ENCODE peak calls at places on chromosomes 13 and 19, in nine cellular contexts. One of them, this sample, is unnamed.

GRCh38 chr13:112172641-112173171 is 105.8 kb downstream of the SOX1 start:
- DNase-seq in NCI-H446: no peak
- DNase-seq in NT2/D1: no peak
- DNase-seq in activated T-cell treated with anti-CD3 and anti-CD28 coated beads, Interleukin-2, amount 50 U/mL, for 1 hour: no peak
- DNase-seq in astrocyte of the hippocampus: peak; percentile 66
- DNase-seq in tibial nerve: no peak
- DNase-seq in right cardiac atrium: no peak
- DNase-seq in stimulated activated CD8-positive, alpha-beta memory T cell treated with anti-CD3 and anti-CD28 coated beads, Interleukin-4, amount 100 ng/mL, for 1 hour: no peak
- DNase-seq in left cardiac atrium: no peak
- DNase-seq in this sample: peak; percentile 42

GRCh38 chr13:107824636-107825035 is 390.7 kb downstream of the LIG4 start:
- DNase-seq in NCI-H446: no peak
- DNase-seq in NT2/D1: no peak
- DNase-seq in activated T-cell treated with anti-CD3 and anti-CD28 coated beads, Interleukin-2, amount 50 U/mL, for 1 hour: no peak
- DNase-seq in astrocyte of the hippocampus: no peak
- DNase-seq in tibial nerve: no peak
- DNase-seq in right cardiac atrium: no peak
- DNase-seq in stimulated activated CD8-positive, alpha-beta memory T cell treated with anti-CD3 and anti-CD28 coated beads, Interleukin-4, amount 100 ng/mL, for 1 hour: no peak
- DNase-seq in left cardiac atrium: no peak
- DNase-seq in this sample: no peak

GRCh38 chr13:99863789-99864626 is 107.6 kb downstream of the ZIC5 start:
- DNase-seq in NCI-H446: no peak
- DNase-seq in NT2/D1: no peak
- DNase-seq in activated T-cell treated with anti-CD3 and anti-CD28 coated beads, Interleukin-2, amount 50 U/mL, for 1 hour: no peak
- DNase-seq in astrocyte of the hippocampus: no peak
- DNase-seq in tibial nerve: no peak
- DNase-seq in right cardiac atrium: no peak
- DNase-seq in stimulated activated CD8-positive, alpha-beta memory T cell treated with anti-CD3 and anti-CD28 coated beads, Interleukin-4, amount 100 ng/mL, for 1 hour: no peak
- DNase-seq in left cardiac atrium: no peak
- DNase-seq in this sample: peak; percentile 47

GRCh38 chr19:660793-661426 is 2.1 kb downstream of the RNF126 start:
- DNase-seq in NCI-H446: no peak
- DNase-seq in NT2/D1: no peak
- DNase-seq in activated T-cell treated with anti-CD3 and anti-CD28 coated beads, Interleukin-2, amount 50 U/mL, for 1 hour: no peak
- DNase-seq in astrocyte of the hippocampus: no peak
- DNase-seq in tibial nerve: no peak
- DNase-seq in right cardiac atrium: no peak
- DNase-seq in stimulated activated CD8-positive, alpha-beta memory T cell treated with anti-CD3 and anti-CD28 coated beads, Interleukin-4, amount 100 ng/mL, for 1 hour: no peak
- DNase-seq in left cardiac atrium: no peak
- DNase-seq in this sample: no peak

GRCh38 chr13:80469841-80470378 is 129.0 kb upstream of the SPRY2 start:
- DNase-seq in NCI-H446: no peak
- DNase-seq in NT2/D1: no peak
- DNase-seq in activated T-cell treated with anti-CD3 and anti-CD28 coated beads, Interleukin-2, amount 50 U/mL, for 1 hour: no peak
- DNase-seq in astrocyte of the hippocampus: peak; percentile 51
- DNase-seq in tibial nerve: peak; percentile 66
- DNase-seq in right cardiac atrium: peak; percentile 80
- DNase-seq in stimulated activated CD8-positive, alpha-beta memory T cell treated with anti-CD3 and anti-CD28 coated beads, Interleukin-4, amount 100 ng/mL, for 1 hour: no peak
- DNase-seq in left cardiac atrium: peak; percentile 81
- DNase-seq in this sample: peak; percentile 62

GRCh38 chr13:111398715-111399299 is 78.4 kb downstream of the TEX29 start:
- DNase-seq in NCI-H446: no peak
- DNase-seq in NT2/D1: no peak
- DNase-seq in activated T-cell treated with anti-CD3 and anti-CD28 coated beads, Interleukin-2, amount 50 U/mL, for 1 hour: no peak
- DNase-seq in astrocyte of the hippocampus: no peak
- DNase-seq in tibial nerve: no peak
- DNase-seq in right cardiac atrium: no peak
- DNase-seq in stimulated activated CD8-positive, alpha-beta memory T cell treated with anti-CD3 and anti-CD28 coated beads, Interleukin-4, amount 100 ng/mL, for 1 hour: no peak
- DNase-seq in left cardiac atrium: no peak
- DNase-seq in this sample: no peak

GRCh38 chr19:43425567-43426392 is 11.1 kb downstream of the TEX101 start:
- DNase-seq in NCI-H446: no peak
- DNase-seq in NT2/D1: no peak
- DNase-seq in activated T-cell treated with anti-CD3 and anti-CD28 coated beads, Interleukin-2, amount 50 U/mL, for 1 hour: no peak
- DNase-seq in astrocyte of the hippocampus: peak; percentile 71
- DNase-seq in tibial nerve: no peak
- DNase-seq in right cardiac atrium: no peak
- DNase-seq in stimulated activated CD8-positive, alpha-beta memory T cell treated with anti-CD3 and anti-CD28 coated beads, Interleukin-4, amount 100 ng/mL, for 1 hour: no peak
- DNase-seq in left cardiac atrium: no peak
- DNase-seq in this sample: peak; percentile 17

GRCh38 chr19:30316000-30316491 is 56.1 kb upstream of the ZNF536 start:
- DNase-seq in NCI-H446: no peak
- DNase-seq in NT2/D1: no peak
- DNase-seq in activated T-cell treated with anti-CD3 and anti-CD28 coated beads, Interleukin-2, amount 50 U/mL, for 1 hour: no peak
- DNase-seq in astrocyte of the hippocampus: no peak
- DNase-seq in tibial nerve: no peak
- DNase-seq in right cardiac atrium: no peak
- DNase-seq in stimulated activated CD8-positive, alpha-beta memory T cell treated with anti-CD3 and anti-CD28 coated beads, Interleukin-4, amount 100 ng/mL, for 1 hour: no peak
- DNase-seq in left cardiac atrium: no peak
- DNase-seq in this sample: no peak

GRCh38 chr13:48969685-48970084 is 6.0 kb upstream of the FNDC3A start:
- DNase-seq in NCI-H446: no peak
- DNase-seq in NT2/D1: no peak
- DNase-seq in activated T-cell treated with anti-CD3 and anti-CD28 coated beads, Interleukin-2, amount 50 U/mL, for 1 hour: no peak
- DNase-seq in astrocyte of the hippocampus: no peak
- DNase-seq in tibial nerve: no peak
- DNase-seq in right cardiac atrium: no peak
- DNase-seq in stimulated activated CD8-positive, alpha-beta memory T cell treated with anti-CD3 and anti-CD28 coated beads, Interleukin-4, amount 100 ng/mL, for 1 hour: no peak
- DNase-seq in left cardiac atrium: no peak
- DNase-seq in this sample: no peak

GRCh38 chr19:35124098-35125060 is 8.8 kb downstream of the FXYD3 start:
- DNase-seq in NCI-H446: peak; percentile 86
- DNase-seq in NT2/D1: peak; percentile 70
- DNase-seq in activated T-cell treated with anti-CD3 and anti-CD28 coated beads, Interleukin-2, amount 50 U/mL, for 1 hour: peak; percentile 86
- DNase-seq in astrocyte of the hippocampus: peak; percentile 94
- DNase-seq in tibial nerve: peak; percentile 93
- DNase-seq in right cardiac atrium: peak; percentile 98
- DNase-seq in stimulated activated CD8-positive, alpha-beta memory T cell treated with anti-CD3 and anti-CD28 coated beads, Interleukin-4, amount 100 ng/mL, for 1 hour: peak; percentile 73
- DNase-seq in left cardiac atrium: peak; percentile 96
- DNase-seq in this sample: peak; percentile 86

GRCh38 chr13:35630551-35631275 is 154.2 kb upstream of the MAB21L1 start:
- DNase-seq in NCI-H446: no peak
- DNase-seq in NT2/D1: peak; percentile 15
- DNase-seq in activated T-cell treated with anti-CD3 and anti-CD28 coated beads, Interleukin-2, amount 50 U/mL, for 1 hour: no peak
- DNase-seq in astrocyte of the hippocampus: peak; percentile 58
- DNase-seq in tibial nerve: no peak
- DNase-seq in right cardiac atrium: no peak
- DNase-seq in stimulated activated CD8-positive, alpha-beta memory T cell treated with anti-CD3 and anti-CD28 coated beads, Interleukin-4, amount 100 ng/mL, for 1 hour: no peak
- DNase-seq in left cardiac atrium: no peak
- DNase-seq in this sample: no peak

GRCh38 chr13:101049166-101049850 is 367.0 kb downstream of the NALCN start:
- DNase-seq in NCI-H446: no peak
- DNase-seq in NT2/D1: no peak
- DNase-seq in activated T-cell treated with anti-CD3 and anti-CD28 coated beads, Interleukin-2, amount 50 U/mL, for 1 hour: no peak
- DNase-seq in astrocyte of the hippocampus: peak; percentile 58
- DNase-seq in tibial nerve: no peak
- DNase-seq in right cardiac atrium: no peak
- DNase-seq in stimulated activated CD8-positive, alpha-beta memory T cell treated with anti-CD3 and anti-CD28 coated beads, Interleukin-4, amount 100 ng/mL, for 1 hour: no peak
- DNase-seq in left cardiac atrium: no peak
- DNase-seq in this sample: no peak

GRCh38 chr13:77065456-77066147 is 38.6 kb upstream of the FBXL3 start:
- DNase-seq in NCI-H446: no peak
- DNase-seq in NT2/D1: no peak
- DNase-seq in activated T-cell treated with anti-CD3 and anti-CD28 coated beads, Interleukin-2, amount 50 U/mL, for 1 hour: no peak
- DNase-seq in astrocyte of the hippocampus: no peak
- DNase-seq in tibial nerve: no peak
- DNase-seq in right cardiac atrium: no peak
- DNase-seq in stimulated activated CD8-positive, alpha-beta memory T cell treated with anti-CD3 and anti-CD28 coated beads, Interleukin-4, amount 100 ng/mL, for 1 hour: no peak
- DNase-seq in left cardiac atrium: no peak
- DNase-seq in this sample: no peak

GRCh38 chr13:43815204-43815603 is 28.4 kb upstream of the ENOX1 start:
- DNase-seq in NCI-H446: no peak
- DNase-seq in NT2/D1: no peak
- DNase-seq in activated T-cell treated with anti-CD3 and anti-CD28 coated beads, Interleukin-2, amount 50 U/mL, for 1 hour: no peak
- DNase-seq in astrocyte of the hippocampus: peak; percentile 87
- DNase-seq in tibial nerve: no peak
- DNase-seq in right cardiac atrium: no peak
- DNase-seq in stimulated activated CD8-positive, alpha-beta memory T cell treated with anti-CD3 and anti-CD28 coated beads, Interleukin-4, amount 100 ng/mL, for 1 hour: no peak
- DNase-seq in left cardiac atrium: peak; percentile 47
- DNase-seq in this sample: peak; percentile 50